ENCODE peak calls at places on chromosome 10, in nine cellular contexts. One of them, this sample, is unnamed.

GRCh38 chr10:70910486-70911350 is 22.4 kb upstream of the PCBD1 start:
- DNase-seq in MCF 10A: no peak
- DNase-seq in fibroblast of pulmonary artery: no peak
- DNase-seq in B cell: no peak
- DNase-seq in T-cell: no peak
- DNase-seq in IMR-90: no peak
- DNase-seq in NCI-H345: no peak
- DNase-seq in RWPE1: no peak
- DNase-seq in OCI-M1: no peak
- DNase-seq in this sample: no peak

GRCh38 chr10:14186245-14186644 is 144.5 kb downstream of the FRMD4A start:
- DNase-seq in MCF 10A: peak
- DNase-seq in fibroblast of pulmonary artery: no peak
- DNase-seq in B cell: no peak
- DNase-seq in T-cell: no peak
- DNase-seq in IMR-90: peak
- DNase-seq in NCI-H345: no peak
- DNase-seq in RWPE1: no peak
- DNase-seq in OCI-M1: no peak
- DNase-seq in this sample: peak

GRCh38 chr10:92847185-92847864 is 995 bp upstream of the EXOC6 start:
- DNase-seq in MCF 10A: peak
- DNase-seq in fibroblast of pulmonary artery: peak
- DNase-seq in B cell: no peak
- DNase-seq in T-cell: no peak
- DNase-seq in IMR-90: peak
- DNase-seq in NCI-H345: no peak
- DNase-seq in RWPE1: no peak
- DNase-seq in OCI-M1: peak
- DNase-seq in this sample: peak

GRCh38 chr10:63068246-63068645 is 64.9 kb upstream of the NRBF2 start:
- DNase-seq in MCF 10A: peak
- DNase-seq in fibroblast of pulmonary artery: peak
- DNase-seq in B cell: no peak
- DNase-seq in T-cell: no peak
- DNase-seq in IMR-90: no peak
- DNase-seq in NCI-H345: no peak
- DNase-seq in RWPE1: no peak
- DNase-seq in OCI-M1: peak
- DNase-seq in this sample: no peak

GRCh38 chr10:75474106-75474505 is 42.7 kb downstream of the LRMDA start:
- DNase-seq in MCF 10A: no peak
- DNase-seq in fibroblast of pulmonary artery: no peak
- DNase-seq in B cell: no peak
- DNase-seq in T-cell: no peak
- DNase-seq in IMR-90: no peak
- DNase-seq in NCI-H345: no peak
- DNase-seq in RWPE1: no peak
- DNase-seq in OCI-M1: no peak
- DNase-seq in this sample: no peak

GRCh38 chr10:74822101-74822500 is 4.3 kb upstream of the KAT6B start:
- DNase-seq in MCF 10A: no peak
- DNase-seq in fibroblast of pulmonary artery: no peak
- DNase-seq in B cell: no peak
- DNase-seq in T-cell: no peak
- DNase-seq in IMR-90: peak
- DNase-seq in NCI-H345: no peak
- DNase-seq in RWPE1: no peak
- DNase-seq in OCI-M1: no peak
- DNase-seq in this sample: no peak

GRCh38 chr10:120172371-120172770 is 279.8 kb downstream of the SEC23IP start:
- DNase-seq in MCF 10A: peak
- DNase-seq in fibroblast of pulmonary artery: no peak
- DNase-seq in B cell: no peak
- DNase-seq in T-cell: no peak
- DNase-seq in IMR-90: no peak
- DNase-seq in NCI-H345: no peak
- DNase-seq in RWPE1: no peak
- DNase-seq in OCI-M1: no peak
- DNase-seq in this sample: peak

GRCh38 chr10:75497997-75498797 is 66.8 kb downstream of the LRMDA start:
- DNase-seq in MCF 10A: peak
- DNase-seq in fibroblast of pulmonary artery: peak
- DNase-seq in B cell: no peak
- DNase-seq in T-cell: no peak
- DNase-seq in IMR-90: peak
- DNase-seq in NCI-H345: no peak
- DNase-seq in RWPE1: no peak
- DNase-seq in OCI-M1: no peak
- DNase-seq in this sample: peak

GRCh38 chr10:94762393-94762792 is at the start of gene CYP2C19:
- DNase-seq in MCF 10A: no peak
- DNase-seq in fibroblast of pulmonary artery: no peak
- DNase-seq in B cell: no peak
- DNase-seq in T-cell: no peak
- DNase-seq in IMR-90: no peak
- DNase-seq in NCI-H345: no peak
- DNase-seq in RWPE1: no peak
- DNase-seq in OCI-M1: no peak
- DNase-seq in this sample: no peak

GRCh38 chr10:42998481-42999384 is 78.1 kb upstream of the RET start:
- DNase-seq in MCF 10A: no peak
- DNase-seq in fibroblast of pulmonary artery: no peak
- DNase-seq in B cell: peak
- DNase-seq in T-cell: no peak
- DNase-seq in IMR-90: no peak
- DNase-seq in NCI-H345: no peak
- DNase-seq in RWPE1: no peak
- DNase-seq in OCI-M1: no peak
- DNase-seq in this sample: no peak

GRCh38 chr10:78567680-78568453 is 500.9 kb upstream of the ZMIZ1 start:
- DNase-seq in MCF 10A: no peak
- DNase-seq in fibroblast of pulmonary artery: no peak
- DNase-seq in B cell: no peak
- DNase-seq in T-cell: no peak
- DNase-seq in IMR-90: no peak
- DNase-seq in NCI-H345: peak
- DNase-seq in RWPE1: no peak
- DNase-seq in OCI-M1: no peak
- DNase-seq in this sample: no peak

GRCh38 chr10:58957517-58957916 is 218.9 kb upstream of the PHYHIPL start:
- DNase-seq in MCF 10A: no peak
- DNase-seq in fibroblast of pulmonary artery: no peak
- DNase-seq in B cell: no peak
- DNase-seq in T-cell: no peak
- DNase-seq in IMR-90: no peak
- DNase-seq in NCI-H345: no peak
- DNase-seq in RWPE1: no peak
- DNase-seq in OCI-M1: no peak
- DNase-seq in this sample: no peak

GRCh38 chr10:62640386-62640785 is 164.1 kb upstream of the ADO start:
- DNase-seq in MCF 10A: peak
- DNase-seq in fibroblast of pulmonary artery: peak
- DNase-seq in B cell: no peak
- DNase-seq in T-cell: no peak
- DNase-seq in IMR-90: peak
- DNase-seq in NCI-H345: no peak
- DNase-seq in RWPE1: no peak
- DNase-seq in OCI-M1: peak
- DNase-seq in this sample: peak

This sample was measured in EH.